ENCODE peak calls at places on chromosome 16, in four cellular contexts. Y is GM23248, O is GM23338, K is hepatocyte. C is an unnamed sample.

GRCh38 chr16:85114909-85115567 is 2.8 kb upstream of the CIBAR2 start:
- DNase-seq in K (peak; percentile 90), O (peak; percentile 95), Y (peak; percentile 83), C (peak; percentile 85)

GRCh38 chr16:46691720-46692119 is 2.3 kb downstream of the ORC6 start:
- DNase-seq in Y (no peak), K (peak; percentile 14), O (no peak), C (no peak)

GRCh38 chr16:3690991-3691720 is 26.2 kb downstream of the TRAP1 start:
- DNase-seq in Y (peak; percentile 64), O (peak; percentile 46), K (no peak), C (no peak)

GRCh38 chr16:29925173-29925804 is 737 bp downstream of the KCTD13 start:
- DNase-seq in O (peak; percentile 9), Y (peak; percentile 47), K (no peak), C (no peak)

GRCh38 chr16:23566724-23567123 is 9.2 kb downstream of the UBFD1 start:
- DNase-seq in K (no peak), O (no peak), Y (no peak), C (no peak)

GRCh38 chr16:27112093-27112811 is 45.5 kb downstream of the C16orf82 start:
- DNase-seq in O (no peak), K (no peak), Y (no peak), C (no peak)

GRCh38 chr16:17459903-17460521 is 10.7 kb downstream of the XYLT1 start:
- DNase-seq in K (no peak), Y (no peak), O (no peak), C (no peak)

GRCh38 chr16:27780468-27781194 is 230.7 kb downstream of the KATNIP start:
- DNase-seq in K (no peak), O (no peak), Y (peak; percentile 39), C (no peak)

GRCh38 chr16:15776572-15776971 is 80.3 kb downstream of the MYH11 start:
- DNase-seq in K (no peak), O (no peak), Y (no peak), C (no peak)

GRCh38 chr16:86577314-86577971 is 906 bp upstream of the FOXL1 start:
- DNase-seq in O (peak; percentile 62), Y (peak; percentile 41), K (peak; percentile 31), C (no peak)

GRCh38 chr16:24643489-24643888 is 86.0 kb upstream of the TNRC6A start:
- DNase-seq in O (no peak), K (no peak), Y (no peak), C (no peak)

GRCh38 chr16:87076950-87077749 is 240.0 kb downstream of the C16orf95 start:
- DNase-seq in O (peak; percentile 90), K (peak; percentile 65), Y (peak; percentile 70), C (peak; percentile 94)

GRCh38 chr16:75320435-75320834 is 69.0 kb upstream of the BCAR1 start:
- DNase-seq in O (no peak), Y (peak; percentile 46), K (no peak), C (no peak)

GRCh38 chr16:28298511-28298878 is 6.2 kb downstream of the SBK1 start:
- DNase-seq in O (peak; percentile 67), K (no peak), Y (no peak), C (no peak)

GRCh38 chr16:54283735-54284318 is 2.8 kb downstream of the IRX3 start:
- DNase-seq in K (no peak), O (peak; percentile 26), Y (no peak), C (no peak)

GRCh38 chr16:27222499-27223225 is 19.3 kb downstream of the KDM8 start:
- DNase-seq in K (no peak), Y (peak; percentile 90), O (no peak), C (no peak)

GRCh38 chr16:57306676-57307341 is 22.3 kb upstream of the PLLP start:
- DNase-seq in Y (no peak), K (no peak), O (no peak), C (no peak)

GRCh38 chr16:10850478-10850850 is 26.5 kb upstream of the CIITA start:
- DNase-seq in Y (no peak), K (no peak), O (no peak), C (no peak)
- TF ChIP-seq EZH2phosphoT487 in Y (no peak), K (no peak), O (no peak), C (no peak)

GRCh38 chr16:66798162-66798561 is 3.2 kb downstream of the TERB1 start:
- DNase-seq in K (no peak), Y (peak; percentile 39), O (no peak), C (no peak)

GRCh38 chr16:66801320-66802105 is at the start of gene TERB1:
- DNase-seq in O (peak; percentile 68), Y (no peak), K (no peak), C (no peak)

DNA sequence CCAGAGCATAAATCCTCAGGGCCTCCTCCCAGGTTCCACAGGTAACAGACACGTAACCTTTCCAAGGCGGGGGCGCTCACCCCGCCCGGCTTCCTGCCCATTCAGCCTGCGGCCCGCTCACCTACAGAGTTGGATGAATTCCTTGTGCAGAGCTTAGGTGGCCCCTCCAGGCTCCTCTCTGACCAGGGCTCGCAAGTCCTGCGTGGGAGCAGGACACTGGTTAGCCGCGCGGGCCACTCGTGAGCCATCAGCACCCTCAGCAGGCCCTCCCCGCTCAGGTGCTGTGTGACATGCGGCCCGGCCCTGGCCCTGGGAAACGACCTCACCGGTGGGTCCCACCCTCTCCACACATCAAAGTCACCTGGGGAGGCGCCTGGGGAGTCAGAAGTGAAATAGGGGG is 528 bp downstream of the TERB1 start:
- DNase-seq in O (peak; percentile 17), K (no peak), Y (no peak), C (no peak)
- TF ChIP-seq EZH2phosphoT487 in O (no peak), K (no peak), Y (no peak), C (no peak)

DNA sequence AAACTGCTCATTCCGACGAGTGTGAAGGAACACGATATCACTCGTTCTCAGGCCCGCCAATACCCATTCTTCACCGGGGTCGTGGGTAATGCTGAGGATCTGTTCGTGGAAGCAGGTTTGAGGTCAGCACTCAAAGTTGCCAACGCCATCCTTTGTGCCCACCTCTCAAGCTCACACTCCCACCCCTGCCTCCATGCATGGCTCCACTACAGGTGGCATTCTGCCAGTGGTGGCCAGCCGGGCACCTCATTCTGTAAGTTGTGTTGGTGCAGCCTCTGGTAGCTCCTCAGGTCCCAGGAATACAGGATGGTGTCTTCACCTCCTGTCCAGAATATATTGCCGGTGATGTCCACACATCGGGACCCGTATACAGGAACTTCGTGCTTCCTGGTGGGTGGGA is 10.7 kb downstream of the TLE7 start:
- DNase-seq in K (no peak), O (no peak), Y (no peak), C (no peak)
- TF ChIP-seq EZH2phosphoT487 in K (no peak), O (no peak), Y (no peak), C (no peak)

DNA sequence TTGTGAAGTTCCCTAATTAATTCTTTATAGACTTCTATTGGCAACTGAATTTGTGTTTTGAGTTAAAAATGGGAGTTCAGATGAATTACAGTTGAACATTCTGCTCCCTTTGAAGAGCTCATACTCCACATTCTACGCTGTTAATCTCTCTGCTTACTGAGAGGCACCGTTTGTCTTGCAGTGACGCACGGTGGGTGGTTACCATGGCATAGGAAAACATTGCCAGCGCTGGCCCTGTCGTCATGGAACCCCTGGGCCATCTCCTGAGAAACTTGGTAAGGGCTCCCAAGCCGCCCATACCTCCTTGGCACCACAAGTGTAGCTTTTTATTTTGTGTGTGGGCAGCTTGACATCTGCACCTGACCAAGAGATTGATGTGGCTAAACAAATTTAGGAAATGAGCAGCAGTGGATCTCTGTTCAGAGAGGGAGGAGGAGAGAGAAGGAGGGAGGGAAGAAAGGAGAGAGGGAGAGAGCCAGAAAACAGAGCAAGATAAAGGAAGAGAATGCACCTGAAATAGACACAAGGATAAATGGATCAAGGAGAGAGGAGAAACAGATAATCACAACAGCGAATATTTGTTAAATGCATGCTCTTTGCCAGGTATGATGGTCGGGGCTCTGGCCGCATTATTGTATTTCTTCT is 398.5 kb downstream of the HAPSTR1 start:
- DNase-seq in O (peak; percentile 15), Y (no peak), K (peak; percentile 21), C (no peak)
- TF ChIP-seq EZH2phosphoT487 in O (no peak), Y (no peak), K (no peak), C (no peak)

GRCh38 chr16:58495861-58496331 is 4.0 kb upstream of the NDRG4 start:
- DNase-seq in O (no peak), Y (no peak), K (no peak), C (no peak)

GRCh38 chr16:58499092-58499511 is 841 bp upstream of the NDRG4 start:
- DNase-seq in K (no peak), O (no peak), Y (no peak), C (no peak)

GRCh38 chr16:58497935-58498334 is 2.0 kb upstream of the NDRG4 start:
- DNase-seq in K (no peak), Y (no peak), O (no peak), C (no peak)

GRCh38 chr16:58498341-58499091 is 1.4 kb upstream of the NDRG4 start:
- DNase-seq in K (no peak), O (no peak), Y (no peak), C (no peak)

DNA sequence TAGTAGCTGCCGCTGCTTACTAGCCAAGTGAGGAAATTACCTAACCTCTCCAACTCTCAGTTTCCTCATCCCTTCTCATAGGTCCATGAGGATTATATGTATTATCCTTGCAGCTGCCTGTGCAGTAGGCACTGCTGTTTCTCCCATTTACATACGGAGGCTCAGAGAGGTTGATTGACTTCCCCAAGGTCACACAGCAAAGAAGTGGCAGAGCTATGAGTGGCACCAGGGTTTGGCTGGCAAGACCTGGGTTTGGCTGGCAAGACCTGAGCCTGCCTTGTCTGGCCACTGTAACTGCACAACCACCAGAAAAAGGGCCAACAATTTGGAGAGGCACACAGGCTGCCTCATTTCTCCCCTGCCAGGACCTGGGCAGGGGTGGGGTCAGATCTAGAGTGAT is 2.5 kb upstream of the NDRG4 start:
- DNase-seq in Y (no peak), K (no peak), O (no peak), C (no peak)
- TF ChIP-seq EZH2phosphoT487 in Y (no peak), K (no peak), O (no peak), C (no peak)

DNA sequence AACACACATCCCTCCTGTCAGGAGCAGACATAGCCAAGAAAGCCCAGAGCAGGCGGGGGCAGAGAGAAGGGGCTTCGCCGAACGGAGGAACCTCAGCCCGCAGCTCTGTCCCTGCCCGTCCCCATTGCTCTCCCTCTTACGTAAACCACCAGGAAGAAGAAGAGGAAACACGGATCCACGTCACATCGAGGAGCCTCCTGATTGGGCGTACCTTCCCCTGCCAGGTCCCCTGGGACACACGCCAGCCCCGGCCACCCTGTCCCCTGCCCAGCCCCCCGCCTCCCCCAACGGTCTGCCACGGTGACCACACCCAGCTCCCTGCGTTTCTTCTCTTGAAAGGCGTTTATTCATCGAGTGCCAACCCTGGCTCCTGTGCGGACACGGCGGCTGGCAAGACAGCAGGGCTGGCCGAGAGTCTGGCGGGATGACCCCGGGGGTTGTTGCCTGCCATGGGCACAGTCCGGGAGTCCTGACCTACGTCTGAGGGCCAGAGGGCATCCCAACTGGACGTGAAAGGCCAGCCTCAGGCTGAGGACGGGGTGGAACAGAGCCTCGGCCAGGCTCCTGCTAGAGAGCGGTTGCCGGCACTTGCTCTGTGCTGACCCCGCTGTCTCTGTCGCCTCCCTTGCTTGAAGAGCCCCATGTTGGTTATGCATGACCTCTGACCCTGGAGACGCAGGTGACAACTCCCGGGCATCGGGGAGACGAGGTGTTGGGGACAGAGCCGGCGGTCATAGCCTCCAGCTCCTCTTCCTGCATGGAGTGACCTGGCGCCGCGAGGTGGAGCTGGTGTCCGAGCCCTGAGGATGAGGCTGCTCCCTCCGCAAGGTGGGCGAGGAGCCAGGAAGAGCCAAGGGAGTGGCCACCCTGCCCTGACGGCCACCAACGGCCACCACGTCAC is 40.6 kb upstream of the ACSF3 start:
- DNase-seq in O (no peak), K (no peak), Y (peak; percentile 49), C (peak; percentile 92)
- TF ChIP-seq EZH2phosphoT487 in O (no peak), K (no peak), Y (no peak), C (no peak)

C was measured in HCT116.